ENCODE peak calls at places on chromosomes 7 and 10, in four cellular contexts. N, G, W and T are unnamed samples.

GRCh38 chr10:84469470-84469869 is 141.1 kb downstream of the CCSER2 start:
- DNase-seq in N (no peak), G (no peak), W (peak), T (peak)

GRCh38 chr10:29598861-29599311 is 35.9 kb downstream of the SVIL start:
- DNase-seq in N (no peak), G (no peak), W (no peak), T (no peak)

GRCh38 chr10:59055046-59055445 is 121.4 kb upstream of the PHYHIPL start:
- DNase-seq in N (no peak), G (no peak), W (no peak), T (no peak)

GRCh38 chr7:80499350-80499955 is 12.4 kb downstream of the GNAT3 start:
- DNase-seq in N (no peak), G (peak), W (peak), T (peak)

GRCh38 chr10:99938563-99938962 is 71.2 kb downstream of the DNMBP start:
- DNase-seq in N (no peak), G (no peak), W (no peak), T (no peak)

GRCh38 chr7:73811760-73812168 is 19.0 kb upstream of the CLDN4 start:
- DNase-seq in N (peak), G (peak), W (no peak), T (no peak)

GRCh38 chr7:146956323-146956722 is 839.7 kb downstream of the CNTNAP2 start:
- DNase-seq in N (peak), G (no peak), W (no peak), T (no peak)

GRCh38 chr10:34731885-34732701 is 83.0 kb downstream of the PARD3 start:
- DNase-seq in N (no peak), G (peak), W (peak), T (no peak)

GRCh38 chr7:123643495-123644428 is 11.9 kb upstream of the LMOD2 start:
- DNase-seq in N (peak), G (peak), W (peak), T (peak)

GRCh38 chr7:102170417-102170970 is 116.2 kb upstream of the SH2B2 start:
- DNase-seq in N (no peak), G (no peak), W (no peak), T (no peak)

GRCh38 chr7:55515569-55516279 is 56.6 kb downstream of the VOPP1 start:
- DNase-seq in N (no peak), G (no peak), W (no peak), T (no peak)

GRCh38 chr10:82294874-82295378 is 419.9 kb downstream of the NRG3 start:
- DNase-seq in N (no peak), G (no peak), W (no peak), T (no peak)

GRCh38 chr7:77258593-77258992 is 59.0 kb upstream of the FGL2 start:
- DNase-seq in N (peak), G (no peak), W (no peak), T (no peak)

GRCh38 chr7:2967238-2967637 is 76.4 kb downstream of the CARD11 start:
- DNase-seq in N (no peak), G (no peak), W (no peak), T (no peak)

GRCh38 chr7:137878333-137878961 is 31.7 kb upstream of the DGKI start:
- DNase-seq in N (no peak), G (no peak), W (no peak), T (no peak)

GRCh38 chr7:39056153-39056552 is 78.4 kb downstream of the POU6F2 start:
- DNase-seq in N (no peak), G (no peak), W (no peak), T (no peak)

GRCh38 chr7:88244287-88244686 is 24.4 kb upstream of the SRI start:
- DNase-seq in N (no peak), G (no peak), W (no peak), T (no peak)

GRCh38 chr7:131904750-131905327 is 348.4 kb upstream of the PODXL start:
- DNase-seq in N (no peak), G (no peak), W (no peak), T (no peak)

GRCh38 chr7:100825760-100826545 is 1.4 kb downstream of the EPHB4 start:
- DNase-seq in N (peak), G (peak), W (peak), T (no peak)